ENCODE peak calls at places on chromosomes 6 and 20, in eight cellular contexts. D is fibroblast of the aortic adventitia, L is HEK293T, I is SJSA1, H is COR-L47, U is pons, F is A549, M is DMS153. Y is an unnamed sample.

GRCh38 chr20:3997446-3997845 is 17.9 kb downstream of the RNF24 start:
- DNase-seq in D (no peak), L (no peak), I (no peak), H (no peak), U (no peak), F (no peak), M (no peak), Y (no peak)

GRCh38 chr20:34525342-34525708 is 9.1 kb downstream of the DYNLRB1 start:
- DNase-seq in D (no peak), L (no peak), I (no peak), H (no peak), U (no peak), F (no peak), M (no peak), Y (no peak)

GRCh38 chr20:44069203-44069931 is 117.6 kb downstream of the JPH2 start:
- DNase-seq in D (no peak), L (no peak), I (no peak), H (no peak), U (no peak), F (no peak), M (no peak), Y (no peak)

GRCh38 chr6:26659042-26659359 is 545 bp downstream of the ZNF322 start:
- DNase-seq in D (peak), L (no peak), I (no peak), H (no peak), U (peak), F (no peak), M (no peak), Y (no peak)

GRCh38 chr6:140846518-140847277 is 1286.0 kb upstream of the GJE1 start:
- DNase-seq in D (peak), L (no peak), I (no peak), H (no peak), U (no peak), F (no peak), M (no peak), Y (no peak)

GRCh38 chr20:43825635-43826034 is 89.0 kb upstream of the TOX2 start:
- DNase-seq in D (no peak), L (no peak), I (no peak), H (no peak), U (no peak), F (no peak), M (no peak), Y (no peak)

GRCh38 chr20:258963-259362 is 1.4 kb downstream of the DEFB132 start:
- DNase-seq in D (peak), L (peak), I (peak), H (peak), U (no peak), F (peak), M (no peak), Y (peak)

GRCh38 chr20:17835240-17835940 is 133.2 kb downstream of the SNX5 start:
- DNase-seq in D (peak), L (no peak), I (peak), H (no peak), U (no peak), F (peak), M (no peak), Y (peak)

GRCh38 chr6:111471533-111471932 is 11.5 kb downstream of the REV3L start:
- DNase-seq in D (no peak), L (no peak), I (no peak), H (no peak), U (no peak), F (no peak), M (no peak), Y (no peak)

GRCh38 chr6:4412488-4412887 is 277.1 kb upstream of the ECI2 start:
- DNase-seq in D (peak), L (no peak), I (no peak), H (no peak), U (no peak), F (no peak), M (no peak), Y (no peak)